ENCODE peak calls at places on chromosomes 12 and 14, in four cellular contexts. L, G, I and X are unnamed samples.

GRCh38 chr14:36690301-36691020 is 28.8 kb downstream of the PAX9 start:
- DNase-seq in G (no peak), I (peak), L (no peak), X (no peak)

GRCh38 chr12:108119974-108120862 is 8.9 kb upstream of the WSCD2 start:
- DNase-seq in I (no peak), G (no peak), L (no peak), X (no peak)

GRCh38 chr12:92551853-92552397 is 150.9 kb upstream of the PLEKHG7 start:
- DNase-seq in L (no peak), I (peak), G (no peak), X (peak)

GRCh38 chr14:85474431-85474830 is 55.5 kb upstream of the FLRT2 start:
- DNase-seq in I (no peak), G (no peak), L (no peak), X (no peak)

GRCh38 chr14:55425091-55425490 is 13.5 kb upstream of the ATG14 start:
- DNase-seq in G (no peak), L (no peak), I (peak), X (no peak)

GRCh38 chr12:3553681-3554546 is 62.9 kb downstream of the PRMT8 start:
- DNase-seq in G (no peak), L (no peak), I (peak), X (no peak)

GRCh38 chr12:100185361-100185894 is 15.2 kb upstream of the ACTR6 start:
- DNase-seq in L (no peak), G (no peak), I (no peak), X (no peak)

GRCh38 chr14:62084020-62084419 is 321.8 kb downstream of the SNAPC1 start:
- DNase-seq in G (no peak), I (no peak), L (no peak), X (no peak)